ENCODE peak calls at places on chromosomes 13 and 19, in four cellular contexts. Q is T-helper 17 cell; V is iPS DF 19.7; Z is activated naive CD4-positive, alpha-beta T cell treated with anti-CD3 and anti-CD28 coated beads for 36 hours. W is an unnamed sample.

GRCh38 chr13:97259787-97260641 is 37.9 kb downstream of the MBNL2 start:
- DNase-seq in Q (no peak), V (no peak), Z (no peak), W (no peak)

GRCh38 chr13:44697058-44697457 is 120.9 kb upstream of the TSC22D1 start:
- DNase-seq in Q (no peak), V (no peak), Z (no peak), W (no peak)

GRCh38 chr19:2627319-2627829 is 75.1 kb downstream of the GNG7 start:
- DNase-seq in Q (no peak), V (no peak), Z (peak), W (no peak)

GRCh38 chr13:112859817-112860190 is 109.2 kb upstream of the MCF2L start:
- DNase-seq in Q (no peak), V (no peak), Z (no peak), W (no peak)

GRCh38 chr19:33450689-33451088 is 70.9 kb downstream of the PEPD start:
- DNase-seq in Q (no peak), V (no peak), Z (no peak), W (no peak)

GRCh38 chr13:27293873-27294515 is 23.4 kb downstream of the RASL11A start:
- DNase-seq in Q (no peak), V (no peak), Z (peak), W (no peak)

GRCh38 chr19:4338441-4339350 is at the start of gene STAP2:
- DNase-seq in Q (no peak), V (no peak), Z (peak), W (no peak)

GRCh38 chr13:59201836-59202235 is 961.9 kb downstream of the DIAPH3 start:
- DNase-seq in Q (no peak), V (no peak), Z (no peak), W (no peak)

GRCh38 chr13:75384881-75385707 is 96.9 kb downstream of the TBC1D4 start:
- DNase-seq in Q (no peak), V (no peak), Z (no peak), W (no peak)

GRCh38 chr19:35154535-35155406 is at the start of gene FXYD5:
- DNase-seq in Q (peak), V (no peak), Z (peak), W (no peak)

GRCh38 chr13:112814905-112815585 is 125.2 kb downstream of the ATP11A start:
- DNase-seq in Q (no peak), V (no peak), Z (no peak), W (no peak)

GRCh38 chr13:113115363-113116205 is 7.0 kb upstream of the F10 start:
- DNase-seq in Q (no peak), V (no peak), Z (no peak), W (no peak)

GRCh38 chr19:14118165-14119051 is 846 bp upstream of the PRKACA start:
- DNase-seq in Q (peak), V (no peak), Z (peak), W (no peak)

GRCh38 chr13:76764429-76764828 is 121.8 kb downstream of the KCTD12 start:
- DNase-seq in Q (no peak), V (no peak), Z (no peak), W (no peak)

GRCh38 chr19:2554856-2555255 is 78.9 kb downstream of the GADD45B start:
- DNase-seq in Q (no peak), V (no peak), Z (no peak), W (no peak)

GRCh38 chr13:30848332-30849027 is 57.6 kb upstream of the MEDAG start:
- DNase-seq in Q (no peak), V (no peak), Z (no peak), W (no peak)

GRCh38 chr13:66492479-66492878 is 737.7 kb downstream of the PCDH9 start:
- DNase-seq in Q (no peak), V (no peak), Z (no peak), W (no peak)

GRCh38 chr19:29807178-29807577 is 4.6 kb upstream of the CCNE1 start:
- DNase-seq in Q (no peak), V (no peak), Z (no peak), W (no peak)

GRCh38 chr19:46784262-46785053 is 3.9 kb downstream of the SLC1A5 start:
- DNase-seq in Q (no peak), V (no peak), Z (peak), W (no peak)

GRCh38 chr19:33096005-33096404 is 15.0 kb downstream of the GPATCH1 start:
- DNase-seq in Q (no peak), V (no peak), Z (no peak), W (no peak)

GRCh38 chr19:5696196-5697021 is 6.3 kb downstream of the RPL36 start:
- DNase-seq in Q (no peak), V (no peak), Z (no peak), W (no peak)

GRCh38 chr19:19654441-19654840 is 9.0 kb downstream of the ATP13A1 start:
- DNase-seq in Q (no peak), V (no peak), Z (no peak), W (no peak)

GRCh38 chr13:22432690-22433089 is 748.1 kb upstream of the SGCG start:
- DNase-seq in Q (no peak), V (no peak), Z (no peak), W (no peak)